ENCODE peak calls at places on chromosomes 1 and 21, in seven cellular contexts. One of them, this sample, is unnamed.

GRCh38 chr1:221234821-221235220 is 355.6 kb downstream of the HLX start:
- DNase-seq in H9: no peak
- DNase-seq in mesendoderm: no peak
- DNase-seq in H1: no peak
- DNase-seq in neuronal stem cell: no peak
- DNase-seq in IMR-90: peak
- DNase-seq in trophoblast cell: no peak
- DNase-seq in this sample: peak

GRCh38 chr1:183689770-183690204 is 36.7 kb upstream of the APOBEC4 start:
- DNase-seq in H1: no peak
- DNase-seq in trophoblast cell: no peak
- DNase-seq in mesendoderm: no peak
- DNase-seq in neuronal stem cell: no peak
- DNase-seq in IMR-90: no peak
- DNase-seq in H9: no peak
- DNase-seq in this sample: no peak

GRCh38 chr1:63547621-63548294 is 24.4 kb downstream of the EFCAB7 start:
- DNase-seq in IMR-90: peak
- DNase-seq in neuronal stem cell: no peak
- DNase-seq in H1: no peak
- DNase-seq in trophoblast cell: no peak
- DNase-seq in mesendoderm: no peak
- DNase-seq in H9: no peak
- DNase-seq in this sample: no peak

GRCh38 chr1:22137006-22137720 is 5.7 kb downstream of the WNT4 start:
- DNase-seq in H1: no peak
- DNase-seq in neuronal stem cell: no peak
- DNase-seq in IMR-90: peak
- DNase-seq in H9: peak
- DNase-seq in trophoblast cell: no peak
- DNase-seq in mesendoderm: peak
- DNase-seq in this sample: peak

GRCh38 chr1:205578780-205579571 is 52.8 kb downstream of the ELK4 start:
- DNase-seq in H9: peak
- DNase-seq in mesendoderm: no peak
- DNase-seq in H1: no peak
- DNase-seq in neuronal stem cell: no peak
- DNase-seq in IMR-90: no peak
- DNase-seq in trophoblast cell: no peak
- DNase-seq in this sample: no peak

GRCh38 chr1:97907886-97908285 is 12.9 kb downstream of the DPYD start:
- DNase-seq in H9: no peak
- DNase-seq in trophoblast cell: no peak
- DNase-seq in H1: no peak
- DNase-seq in IMR-90: no peak
- DNase-seq in neuronal stem cell: no peak
- DNase-seq in mesendoderm: no peak
- DNase-seq in this sample: no peak

GRCh38 chr1:182015360-182015759 is 46.2 kb downstream of the ZNF648 start:
- DNase-seq in IMR-90: no peak
- DNase-seq in neuronal stem cell: no peak
- DNase-seq in H1: no peak
- DNase-seq in H9: no peak
- DNase-seq in trophoblast cell: peak
- DNase-seq in mesendoderm: peak
- DNase-seq in this sample: no peak

GRCh38 chr21:28543975-28544374 is 448.7 kb downstream of the LTN1 start:
- DNase-seq in mesendoderm: no peak
- DNase-seq in IMR-90: no peak
- DNase-seq in trophoblast cell: no peak
- DNase-seq in H9: no peak
- DNase-seq in neuronal stem cell: no peak
- DNase-seq in H1: no peak
- DNase-seq in this sample: no peak

GRCh38 chr1:221712776-221713431 is 29.0 kb downstream of the DUSP10 start:
- DNase-seq in IMR-90: no peak
- DNase-seq in neuronal stem cell: no peak
- DNase-seq in H1: no peak
- DNase-seq in trophoblast cell: peak
- DNase-seq in mesendoderm: no peak
- DNase-seq in H9: no peak
- DNase-seq in this sample: no peak

GRCh38 chr1:23896491-23896890 is 16.7 kb downstream of the CNR2 start:
- DNase-seq in neuronal stem cell: no peak
- DNase-seq in H1: no peak
- DNase-seq in H9: no peak
- DNase-seq in IMR-90: no peak
- DNase-seq in mesendoderm: no peak
- DNase-seq in trophoblast cell: no peak
- DNase-seq in this sample: no peak

GRCh38 chr1:220784751-220785150 is 2.0 kb upstream of the MTARC1 start:
- DNase-seq in H9: no peak
- DNase-seq in H1: no peak
- DNase-seq in IMR-90: no peak
- DNase-seq in trophoblast cell: no peak
- DNase-seq in neuronal stem cell: no peak
- DNase-seq in mesendoderm: peak
- DNase-seq in this sample: no peak

DNA sequence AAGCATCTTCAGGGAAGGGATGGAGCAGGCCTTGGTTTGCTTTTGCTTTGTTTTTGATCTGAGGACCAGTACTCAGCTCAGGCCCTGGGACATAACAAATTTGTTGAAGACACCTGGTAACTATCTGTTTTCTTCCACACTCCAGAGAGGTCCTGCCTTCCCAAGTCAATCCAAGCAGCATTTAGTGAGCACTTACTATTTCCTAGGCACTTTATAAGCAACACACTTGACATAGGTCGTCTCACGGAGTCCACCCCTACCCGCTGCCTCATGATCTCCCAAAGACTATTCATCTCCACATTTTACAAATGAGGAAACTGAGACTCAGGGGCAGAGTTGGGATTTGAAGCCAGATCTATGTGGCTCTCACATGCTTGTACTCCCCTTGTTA is 14.4 kb upstream of the EPHA2 start:
- DNase-seq in H9: no peak
- DNase-seq in IMR-90: no peak
- DNase-seq in trophoblast cell: no peak
- DNase-seq in H1: no peak
- DNase-seq in mesendoderm: no peak
- DNase-seq in neuronal stem cell: no peak
- DNase-seq in this sample: no peak
- H3K4ac ChIP-seq in H9: no peak
- H3K4ac ChIP-seq in IMR-90: no peak
- H3K4ac ChIP-seq in trophoblast cell: no peak
- H3K4ac ChIP-seq in H1: no peak
- H3K4ac ChIP-seq in mesendoderm: no peak
- H3K4ac ChIP-seq in neuronal stem cell: no peak
- H3K4ac ChIP-seq in this sample: no peak

GRCh38 chr1:26496881-26497280 is 24.6 kb downstream of the HMGN2 start:
- DNase-seq in H9: no peak
- DNase-seq in trophoblast cell: no peak
- DNase-seq in H1: no peak
- DNase-seq in neuronal stem cell: no peak
- DNase-seq in mesendoderm: no peak
- DNase-seq in IMR-90: peak
- DNase-seq in this sample: peak

GRCh38 chr1:26493905-26494304 is 21.7 kb downstream of the HMGN2 start:
- DNase-seq in H9: no peak
- DNase-seq in neuronal stem cell: no peak
- DNase-seq in H1: no peak
- DNase-seq in trophoblast cell: no peak
- DNase-seq in mesendoderm: no peak
- DNase-seq in IMR-90: no peak
- DNase-seq in this sample: no peak

GRCh38 chr1:26498894-26499293 is 26.7 kb downstream of the HMGN2 start:
- DNase-seq in H1: no peak
- DNase-seq in IMR-90: no peak
- DNase-seq in H9: no peak
- DNase-seq in neuronal stem cell: no peak
- DNase-seq in mesendoderm: no peak
- DNase-seq in trophoblast cell: no peak
- DNase-seq in this sample: no peak

GRCh38 chr1:26490155-26490554 is 17.9 kb downstream of the HMGN2 start:
- DNase-seq in neuronal stem cell: no peak
- DNase-seq in trophoblast cell: no peak
- DNase-seq in H1: no peak
- DNase-seq in H9: no peak
- DNase-seq in mesendoderm: no peak
- DNase-seq in IMR-90: no peak
- DNase-seq in this sample: no peak

GRCh38 chr1:26493267-26493666 is 21.0 kb downstream of the HMGN2 start:
- DNase-seq in mesendoderm: no peak
- DNase-seq in H9: no peak
- DNase-seq in IMR-90: no peak
- DNase-seq in neuronal stem cell: no peak
- DNase-seq in trophoblast cell: no peak
- DNase-seq in H1: no peak
- DNase-seq in this sample: no peak
- H3K4ac ChIP-seq in mesendoderm: no peak
- H3K4ac ChIP-seq in H9: no peak
- H3K4ac ChIP-seq in IMR-90: no peak
- H3K4ac ChIP-seq in neuronal stem cell: no peak
- H3K4ac ChIP-seq in trophoblast cell: no peak
- H3K4ac ChIP-seq in H1: no peak
- H3K4ac ChIP-seq in this sample: no peak

GRCh38 chr1:153659656-153660055 is 1.2 kb downstream of the SNAPIN start:
- DNase-seq in IMR-90: no peak
- DNase-seq in H1: no peak
- DNase-seq in neuronal stem cell: no peak
- DNase-seq in mesendoderm: no peak
- DNase-seq in trophoblast cell: peak
- DNase-seq in H9: no peak
- DNase-seq in this sample: no peak
- H3K4ac ChIP-seq in IMR-90: no peak
- H3K4ac ChIP-seq in H1: no peak
- H3K4ac ChIP-seq in neuronal stem cell: no peak
- H3K4ac ChIP-seq in mesendoderm: no peak
- H3K4ac ChIP-seq in trophoblast cell: no peak
- H3K4ac ChIP-seq in H9: no peak
- H3K4ac ChIP-seq in this sample: no peak

GRCh38 chr1:12511516-12512468 is 106.2 kb downstream of the DHRS3 start:
- DNase-seq in neuronal stem cell: no peak
- DNase-seq in trophoblast cell: peak
- DNase-seq in H1: no peak
- DNase-seq in mesendoderm: peak
- DNase-seq in IMR-90: peak
- DNase-seq in H9: no peak
- DNase-seq in this sample: peak

GRCh38 chr1:12506581-12507280 is 111.3 kb downstream of the DHRS3 start:
- DNase-seq in neuronal stem cell: no peak
- DNase-seq in H9: no peak
- DNase-seq in H1: no peak
- DNase-seq in trophoblast cell: peak
- DNase-seq in IMR-90: no peak
- DNase-seq in mesendoderm: no peak
- DNase-seq in this sample: no peak

GRCh38 chr1:12511128-12511484 is 106.9 kb downstream of the DHRS3 start:
- DNase-seq in IMR-90: no peak
- DNase-seq in trophoblast cell: no peak
- DNase-seq in neuronal stem cell: no peak
- DNase-seq in mesendoderm: peak
- DNase-seq in H9: no peak
- DNase-seq in H1: no peak
- DNase-seq in this sample: no peak

GRCh38 chr1:12507631-12508030 is 110.4 kb downstream of the DHRS3 start:
- DNase-seq in trophoblast cell: no peak
- DNase-seq in IMR-90: no peak
- DNase-seq in H1: no peak
- DNase-seq in neuronal stem cell: no peak
- DNase-seq in H9: no peak
- DNase-seq in mesendoderm: no peak
- DNase-seq in this sample: no peak

DNA sequence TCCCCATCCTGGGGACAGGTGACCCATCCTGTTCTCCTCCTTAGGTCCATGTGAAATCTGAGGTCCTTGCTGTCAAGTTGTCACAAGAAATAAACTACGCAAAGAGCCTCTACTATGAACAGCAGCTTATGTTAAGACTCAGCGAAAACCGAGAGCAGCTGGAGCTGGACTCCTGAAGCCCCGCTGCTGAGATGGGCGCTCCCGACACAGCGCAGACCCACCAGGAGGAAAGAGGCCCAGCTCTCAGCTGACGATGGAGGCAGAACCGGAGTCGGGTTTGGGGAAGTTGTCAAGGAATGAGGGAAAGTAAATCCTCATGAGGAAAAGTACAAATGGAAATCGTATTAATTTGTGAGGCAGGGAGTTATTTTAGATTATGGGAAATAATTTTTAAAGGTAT is 109.2 kb downstream of the DHRS3 start:
- DNase-seq in H1: no peak
- DNase-seq in trophoblast cell: no peak
- DNase-seq in mesendoderm: no peak
- DNase-seq in IMR-90: no peak
- DNase-seq in H9: no peak
- DNase-seq in neuronal stem cell: no peak
- DNase-seq in this sample: no peak
- H3K4ac ChIP-seq in H1: no peak
- H3K4ac ChIP-seq in trophoblast cell: no peak
- H3K4ac ChIP-seq in mesendoderm: no peak
- H3K4ac ChIP-seq in IMR-90: no peak
- H3K4ac ChIP-seq in H9: no peak
- H3K4ac ChIP-seq in neuronal stem cell: no peak
- H3K4ac ChIP-seq in this sample: no peak

GRCh38 chr1:65457868-65458267 is 37.4 kb downstream of the LEPR start:
- DNase-seq in H9: no peak
- DNase-seq in H1: no peak
- DNase-seq in IMR-90: no peak
- DNase-seq in mesendoderm: no peak
- DNase-seq in neuronal stem cell: no peak
- DNase-seq in trophoblast cell: no peak
- DNase-seq in this sample: no peak
- H3K4ac ChIP-seq in H9: no peak
- H3K4ac ChIP-seq in H1: no peak
- H3K4ac ChIP-seq in IMR-90: no peak
- H3K4ac ChIP-seq in mesendoderm: no peak
- H3K4ac ChIP-seq in neuronal stem cell: no peak
- H3K4ac ChIP-seq in trophoblast cell: no peak
- H3K4ac ChIP-seq in this sample: no peak

GRCh38 chr1:114384922-114385321 is 126.1 kb downstream of the TRIM33 start:
- DNase-seq in mesendoderm: no peak
- DNase-seq in H1: no peak
- DNase-seq in trophoblast cell: no peak
- DNase-seq in neuronal stem cell: no peak
- DNase-seq in H9: no peak
- DNase-seq in IMR-90: no peak
- DNase-seq in this sample: no peak
- H3K4ac ChIP-seq in mesendoderm: no peak
- H3K4ac ChIP-seq in H1: no peak
- H3K4ac ChIP-seq in trophoblast cell: no peak
- H3K4ac ChIP-seq in neuronal stem cell: no peak
- H3K4ac ChIP-seq in H9: no peak
- H3K4ac ChIP-seq in IMR-90: no peak
- H3K4ac ChIP-seq in this sample: no peak